ENCODE peak calls at places on chromosomes 7 and 10, in four cellular contexts. E, P, V and X are unnamed samples.

GRCh38 chr7:1236831-1237701 is 4.4 kb downstream of the UNCX start:
- DNase-seq in V (no peak), P (no peak), E (no peak), X (no peak)

GRCh38 chr10:22714524-22715289 is at the start of gene PIP4K2A:
- DNase-seq in P (peak; percentile 65), E (peak; percentile 83), V (peak; percentile 86), X (peak; percentile 28)

GRCh38 chr10:114042895-114043531 is 653 bp upstream of the ADRB1 start:
- DNase-seq in E (peak; percentile 57), V (no peak), P (peak; percentile 70), X (peak; percentile 66)

GRCh38 chr7:132187869-132188789 is 388.1 kb downstream of the PLXNA4 start:
- DNase-seq in E (no peak), V (no peak), P (no peak), X (no peak)

GRCh38 chr10:70418229-70418628 is 14.3 kb downstream of the EIF4EBP2 start:
- DNase-seq in P (no peak), E (no peak), V (no peak), X (no peak)

GRCh38 chr10:99834410-99834809 is 52.0 kb downstream of the ABCC2 start:
- DNase-seq in V (no peak), P (peak; percentile 92), E (no peak), X (no peak)

GRCh38 chr7:101087334-101088068 is 2.2 kb downstream of the TRIM56 start:
- DNase-seq in P (no peak), V (no peak), E (no peak), X (no peak)

GRCh38 chr7:142000244-142000643 is 4.6 kb downstream of the MGAM start:
- DNase-seq in E (no peak), V (no peak), P (no peak), X (no peak)

GRCh38 chr10:31618541-31619291 is 299.7 kb downstream of the ZEB1 start:
- DNase-seq in V (no peak), E (peak; percentile 54), P (no peak), X (no peak)

GRCh38 chr7:72037494-72037893 is 374.6 kb downstream of the CALN1 start:
- DNase-seq in V (no peak), E (no peak), P (no peak), X (no peak)

GRCh38 chr10:85995791-85996190 is 370.8 kb downstream of the GRID1 start:
- DNase-seq in P (peak; percentile 53), V (peak; percentile 27), E (no peak), X (peak; percentile 63)

GRCh38 chr10:23994459-23995046 is 214.4 kb upstream of the KIAA1217 start:
- DNase-seq in V (peak; percentile 26), P (peak; percentile 15), E (no peak), X (peak; percentile 40)

GRCh38 chr7:105648561-105649401 is 67.5 kb upstream of the EFCAB10 start:
- DNase-seq in V (no peak), E (no peak), P (peak; percentile 73), X (no peak)

GRCh38 chr7:25669954-25670841 is 441.9 kb upstream of the NPVF start:
- DNase-seq in V (no peak), E (no peak), P (no peak), X (no peak)

GRCh38 chr10:44253769-44254462 is 131.0 kb downstream of the CXCL12 start:
- DNase-seq in V (no peak), E (no peak), P (peak; percentile 8), X (no peak)

GRCh38 chr7:101666751-101667150 is 37.7 kb upstream of the MYL10 start:
- DNase-seq in E (no peak), P (no peak), V (no peak), X (no peak)

GRCh38 chr10:80288849-80289248 is 609 bp downstream of the MAT1A start:
- DNase-seq in V (no peak), P (no peak), E (no peak), X (no peak)
- H3K4me3 ChIP-seq in V (no peak overlapping the region), P (no peak overlapping the region), E (no peak overlapping the region), X (no peak overlapping the region)

GRCh38 chr7:122258971-122259370 is 45.6 kb downstream of the FEZF1 start:
- DNase-seq in P (no peak), E (no peak), V (no peak), X (no peak)

GRCh38 chr7:122257056-122257455 is 47.5 kb downstream of the FEZF1 start:
- DNase-seq in E (no peak), P (no peak), V (no peak), X (no peak)

GRCh38 chr7:122260336-122260735 is 44.2 kb downstream of the FEZF1 start:
- DNase-seq in V (no peak), E (no peak), P (no peak), X (no peak)

GRCh38 chr7:122256036-122256805 is 48.3 kb downstream of the FEZF1 start:
- DNase-seq in E (no peak), P (no peak), V (no peak), X (no peak)

GRCh38 chr7:122255454-122255853 is 49.1 kb downstream of the FEZF1 start:
- DNase-seq in E (no peak), P (no peak), V (no peak), X (no peak)
- H3K4me3 ChIP-seq in E (no peak overlapping the region), P (no peak overlapping the region), V (no peak overlapping the region), X (no peak overlapping the region)

GRCh38 chr10:52312999-52313349 is 1.1 kb upstream of the DKK1 start:
- DNase-seq in E (no peak), V (no peak), P (peak; percentile 14), X (no peak)
- H3K4me3 ChIP-seq in E (no peak overlapping the region), V (no peak overlapping the region), P (peak overlapping the region; percentile 83), X (no peak overlapping the region)

GRCh38 chr10:3248526-3249255 is 76.1 kb upstream of the PITRM1 start:
- DNase-seq in E (no peak), P (peak; percentile 69), V (no peak), X (no peak)
- H3K4me3 ChIP-seq in E (no peak overlapping the region), P (no peak overlapping the region), V (no peak overlapping the region), X (no peak overlapping the region)

GRCh38 chr10:125808047-125808446 is 15.0 kb downstream of the UROS start:
- DNase-seq in V (no peak), E (no peak), P (no peak), X (no peak)
- H3K4me3 ChIP-seq in V (no peak overlapping the region), E (no peak overlapping the region), P (no peak overlapping the region), X (no peak overlapping the region)

GRCh38 chr10:30215131-30215530 is 133.9 kb downstream of the MTPAP start:
- DNase-seq in E (no peak), P (no peak), V (no peak), X (no peak)

GRCh38 chr10:30216811-30217210 is 132.3 kb downstream of the MTPAP start:
- DNase-seq in P (no peak), E (no peak), V (no peak), X (no peak)

GRCh38 chr10:30215631-30216030 is 133.4 kb downstream of the MTPAP start:
- DNase-seq in P (no peak), V (no peak), E (no peak), X (no peak)

GRCh38 chr10:30219977-30220751 is 128.9 kb downstream of the MTPAP start:
- DNase-seq in E (no peak), P (no peak), V (no peak), X (no peak)
- H3K4me3 ChIP-seq in E (no peak overlapping the region), P (no peak overlapping the region), V (no peak overlapping the region), X (no peak overlapping the region)